ENCODE peak calls at places on chromosomes 2 and 18, in six cellular contexts. One of them, this sample, is unnamed.

GRCh38 chr18:79687806-79688205 is 8.2 kb downstream of the CTDP1 start:
- DNase-seq in uterus: no peak
- DNase-seq in astrocyte: peak
- DNase-seq in prostate gland: no peak
- DNase-seq in cardiac muscle cell: peak
- DNase-seq in H1: no peak
- DNase-seq in this sample: peak

GRCh38 chr2:200604571-200605255 is 18.9 kb downstream of the AOX1 start:
- DNase-seq in uterus: no peak
- DNase-seq in astrocyte: peak
- DNase-seq in prostate gland: no peak
- DNase-seq in cardiac muscle cell: peak
- DNase-seq in H1: no peak
- DNase-seq in this sample: peak

GRCh38 chr2:58734365-58734764 is 493.2 kb upstream of the FANCL start:
- DNase-seq in astrocyte: peak
- DNase-seq in H1: no peak
- DNase-seq in cardiac muscle cell: no peak
- DNase-seq in prostate gland: no peak
- DNase-seq in uterus: no peak
- DNase-seq in this sample: no peak

GRCh38 chr2:2238726-2239269 is 92.3 kb downstream of the MYT1L start:
- DNase-seq in cardiac muscle cell: no peak
- DNase-seq in astrocyte: no peak
- DNase-seq in uterus: no peak
- DNase-seq in prostate gland: no peak
- DNase-seq in H1: no peak
- DNase-seq in this sample: no peak

GRCh38 chr18:3538954-3539617 is 89.1 kb downstream of the TGIF1 start:
- DNase-seq in astrocyte: no peak
- DNase-seq in cardiac muscle cell: no peak
- DNase-seq in uterus: no peak
- DNase-seq in prostate gland: peak
- DNase-seq in H1: no peak
- DNase-seq in this sample: no peak

GRCh38 chr2:233938676-233939370 is 21.6 kb downstream of the TRPM8 start:
- DNase-seq in cardiac muscle cell: no peak
- DNase-seq in H1: no peak
- DNase-seq in astrocyte: no peak
- DNase-seq in uterus: no peak
- DNase-seq in prostate gland: no peak
- DNase-seq in this sample: no peak

GRCh38 chr18:905307-905947 is 756 bp downstream of the ADCYAP1 start:
- DNase-seq in uterus: no peak
- DNase-seq in prostate gland: no peak
- DNase-seq in H1: peak
- DNase-seq in cardiac muscle cell: no peak
- DNase-seq in astrocyte: no peak
- DNase-seq in this sample: no peak

GRCh38 chr2:173030541-173031485 is 44.8 kb upstream of the MAP3K20 start:
- DNase-seq in prostate gland: no peak
- DNase-seq in uterus: no peak
- DNase-seq in cardiac muscle cell: no peak
- DNase-seq in astrocyte: no peak
- DNase-seq in H1: no peak
- DNase-seq in this sample: no peak

GRCh38 chr2:88329815-88330603 is 122.5 kb downstream of the FOXI3 start:
- DNase-seq in H1: peak
- DNase-seq in cardiac muscle cell: peak
- DNase-seq in uterus: no peak
- DNase-seq in astrocyte: peak
- DNase-seq in prostate gland: no peak
- DNase-seq in this sample: no peak

GRCh38 chr18:56691530-56691929 is 40.4 kb downstream of the WDR7 start:
- DNase-seq in prostate gland: no peak
- DNase-seq in uterus: no peak
- DNase-seq in cardiac muscle cell: no peak
- DNase-seq in H1: no peak
- DNase-seq in astrocyte: no peak
- DNase-seq in this sample: no peak

GRCh38 chr2:238427435-238428162 is 872 bp downstream of the ASB1 start:
- DNase-seq in astrocyte: no peak
- DNase-seq in H1: no peak
- DNase-seq in prostate gland: no peak
- DNase-seq in cardiac muscle cell: no peak
- DNase-seq in uterus: no peak
- DNase-seq in this sample: peak

GRCh38 chr2:207474871-207475485 is 54.8 kb upstream of the CREB1 start:
- DNase-seq in uterus: no peak
- DNase-seq in prostate gland: peak
- DNase-seq in astrocyte: peak
- DNase-seq in H1: no peak
- DNase-seq in cardiac muscle cell: peak
- DNase-seq in this sample: peak

GRCh38 chr2:228136027-228136426 is 45.5 kb downstream of the SPHKAP start:
- DNase-seq in astrocyte: no peak
- DNase-seq in prostate gland: no peak
- DNase-seq in H1: no peak
- DNase-seq in cardiac muscle cell: no peak
- DNase-seq in uterus: no peak
- DNase-seq in this sample: no peak

GRCh38 chr18:71899183-71899582 is 645.0 kb downstream of the CBLN2 start:
- DNase-seq in cardiac muscle cell: no peak
- DNase-seq in astrocyte: no peak
- DNase-seq in prostate gland: no peak
- DNase-seq in H1: no peak
- DNase-seq in uterus: no peak
- DNase-seq in this sample: no peak

GRCh38 chr2:58601017-58601416 is 359.9 kb upstream of the FANCL start:
- DNase-seq in H1: no peak
- DNase-seq in astrocyte: peak
- DNase-seq in uterus: no peak
- DNase-seq in cardiac muscle cell: no peak
- DNase-seq in prostate gland: no peak
- DNase-seq in this sample: no peak

GRCh38 chr2:29632018-29632417 is 289.4 kb downstream of the ALK start:
- DNase-seq in prostate gland: no peak
- DNase-seq in uterus: no peak
- DNase-seq in H1: no peak
- DNase-seq in cardiac muscle cell: no peak
- DNase-seq in astrocyte: peak
- DNase-seq in this sample: no peak

GRCh38 chr2:220891405-220891804 is 680.7 kb downstream of the EPHA4 start:
- DNase-seq in H1: no peak
- DNase-seq in uterus: no peak
- DNase-seq in prostate gland: no peak
- DNase-seq in cardiac muscle cell: peak
- DNase-seq in astrocyte: peak
- DNase-seq in this sample: peak

GRCh38 chr2:142179686-142180085 is 48.9 kb upstream of the LRP1B start:
- DNase-seq in cardiac muscle cell: no peak
- DNase-seq in H1: no peak
- DNase-seq in uterus: no peak
- DNase-seq in astrocyte: no peak
- DNase-seq in prostate gland: no peak
- DNase-seq in this sample: no peak

GRCh38 chr2:231425291-231425810 is 29.8 kb downstream of the B3GNT7 start:
- DNase-seq in prostate gland: no peak
- DNase-seq in cardiac muscle cell: no peak
- DNase-seq in astrocyte: no peak
- DNase-seq in uterus: no peak
- DNase-seq in H1: no peak
- DNase-seq in this sample: no peak

GRCh38 chr2:231427116-231427515 is 31.6 kb downstream of the B3GNT7 start:
- DNase-seq in uterus: no peak
- DNase-seq in astrocyte: no peak
- DNase-seq in H1: no peak
- DNase-seq in cardiac muscle cell: no peak
- DNase-seq in prostate gland: no peak
- DNase-seq in this sample: no peak

GRCh38 chr2:231429152-231429551 is 33.6 kb downstream of the B3GNT7 start:
- DNase-seq in uterus: no peak
- DNase-seq in H1: no peak
- DNase-seq in astrocyte: no peak
- DNase-seq in cardiac muscle cell: no peak
- DNase-seq in prostate gland: no peak
- DNase-seq in this sample: no peak

GRCh38 chr2:231423176-231423575 is 27.7 kb downstream of the B3GNT7 start:
- DNase-seq in astrocyte: no peak
- DNase-seq in prostate gland: no peak
- DNase-seq in H1: no peak
- DNase-seq in cardiac muscle cell: no peak
- DNase-seq in uterus: no peak
- DNase-seq in this sample: no peak

DNA sequence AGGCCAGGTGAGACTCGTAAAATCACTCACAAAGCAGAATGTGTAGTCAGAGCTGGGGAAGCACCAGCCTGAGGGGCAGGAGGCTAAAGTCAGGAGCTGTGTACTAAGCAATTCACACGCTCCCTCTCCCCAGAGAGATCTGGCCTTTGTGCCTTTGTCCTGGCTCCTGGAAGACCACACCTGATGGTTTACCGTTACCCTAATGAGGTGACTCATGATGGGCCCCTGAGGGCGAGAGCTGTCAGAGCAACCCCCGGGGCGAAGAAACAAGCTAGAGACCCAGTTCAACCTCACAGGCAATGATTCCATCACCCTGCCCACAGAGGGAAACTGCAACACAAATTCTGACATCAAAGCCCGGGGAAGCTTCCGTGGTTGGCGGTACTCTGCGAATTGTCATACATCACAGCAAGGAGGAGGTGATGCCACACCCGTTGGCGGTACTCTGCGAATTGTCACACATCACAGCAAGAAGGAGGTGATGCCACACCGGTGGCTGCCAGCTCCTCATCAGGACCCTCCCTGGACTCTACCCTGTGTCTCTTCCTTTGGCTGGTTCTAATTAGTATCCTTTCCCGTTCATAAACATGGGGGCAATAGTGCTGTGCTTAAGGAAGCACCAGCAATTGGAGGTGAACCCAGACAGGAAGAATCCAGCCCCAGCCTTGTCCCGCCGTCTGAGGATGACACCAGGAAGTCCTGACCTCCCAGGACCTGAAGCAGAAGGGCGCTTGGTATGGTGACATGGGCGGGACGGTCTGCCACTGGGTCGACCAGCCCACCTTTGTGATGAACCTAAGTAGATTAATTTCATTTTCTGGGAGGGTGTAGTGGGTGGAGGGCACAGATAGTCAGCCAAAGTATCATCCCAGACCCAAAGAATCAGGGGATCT is 30.5 kb downstream of the B3GNT7 start:
- DNase-seq in cardiac muscle cell: no peak
- DNase-seq in uterus: no peak
- DNase-seq in H1: no peak
- DNase-seq in prostate gland: no peak
- DNase-seq in astrocyte: no peak
- DNase-seq in this sample: no peak
- TF ChIP-seq CTCF in cardiac muscle cell: no peak
- TF ChIP-seq CTCF in uterus: no peak
- TF ChIP-seq CTCF in H1: no peak
- TF ChIP-seq CTCF in prostate gland: no peak
- TF ChIP-seq CTCF in astrocyte: no peak
- TF ChIP-seq CTCF in this sample: no peak

DNA sequence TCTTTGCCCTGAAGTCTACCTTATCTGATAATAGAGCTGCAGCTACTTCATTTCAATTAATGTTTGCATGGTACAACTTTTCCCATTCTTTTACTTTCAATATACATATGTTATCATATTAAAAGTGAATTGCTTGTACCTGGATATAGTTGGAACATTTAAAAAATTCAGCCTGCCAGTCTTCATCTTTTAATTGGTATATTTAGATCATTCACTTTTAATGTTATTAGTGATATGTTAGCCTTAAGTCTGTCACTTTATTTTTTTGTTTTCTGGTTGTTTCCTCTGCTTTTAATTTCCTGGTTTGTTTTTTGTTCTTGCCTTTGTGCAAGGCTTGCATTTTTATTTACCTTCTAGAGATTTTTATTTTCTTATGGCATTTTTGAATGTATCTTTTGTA is 158.2 kb downstream of the GALNT1 start:
- DNase-seq in cardiac muscle cell: no peak
- DNase-seq in astrocyte: no peak
- DNase-seq in H1: no peak
- DNase-seq in uterus: no peak
- DNase-seq in prostate gland: no peak
- DNase-seq in this sample: no peak
- H3K4me3 ChIP-seq in cardiac muscle cell: no peak
- H3K4me3 ChIP-seq in astrocyte: no peak
- H3K4me3 ChIP-seq in H1: no peak
- H3K4me3 ChIP-seq in uterus: no peak
- H3K4me3 ChIP-seq in prostate gland: no peak
- H3K4me3 ChIP-seq in this sample: no peak

GRCh38 chr2:175662335-175662734 is 339.7 kb downstream of the LNPK start:
- DNase-seq in cardiac muscle cell: no peak
- DNase-seq in astrocyte: no peak
- DNase-seq in H1: no peak
- DNase-seq in uterus: no peak
- DNase-seq in prostate gland: no peak
- DNase-seq in this sample: no peak
- TF ChIP-seq CTCF in cardiac muscle cell: no peak
- TF ChIP-seq CTCF in astrocyte: no peak
- TF ChIP-seq CTCF in H1: no peak
- TF ChIP-seq CTCF in uterus: no peak
- TF ChIP-seq CTCF in prostate gland: no peak
- TF ChIP-seq CTCF in this sample: no peak

GRCh38 chr2:43225093-43225787 is 1.2 kb downstream of the ZFP36L2 start:
- DNase-seq in astrocyte: peak
- DNase-seq in cardiac muscle cell: peak
- DNase-seq in H1: no peak
- DNase-seq in uterus: peak
- DNase-seq in prostate gland: peak
- DNase-seq in this sample: peak

GRCh38 chr2:43222472-43223146 is 3.8 kb downstream of the ZFP36L2 start:
- DNase-seq in cardiac muscle cell: peak
- DNase-seq in uterus: no peak
- DNase-seq in astrocyte: peak
- DNase-seq in H1: no peak
- DNase-seq in prostate gland: no peak
- DNase-seq in this sample: peak

GRCh38 chr2:43223412-43224040 is 2.9 kb downstream of the ZFP36L2 start:
- DNase-seq in prostate gland: no peak
- DNase-seq in astrocyte: peak
- DNase-seq in cardiac muscle cell: peak
- DNase-seq in H1: no peak
- DNase-seq in uterus: no peak
- DNase-seq in this sample: peak

GRCh38 chr2:43224571-43225092 is 1.8 kb downstream of the ZFP36L2 start:
- DNase-seq in H1: peak
- DNase-seq in prostate gland: no peak
- DNase-seq in uterus: no peak
- DNase-seq in astrocyte: peak
- DNase-seq in cardiac muscle cell: peak
- DNase-seq in this sample: peak

DNA sequence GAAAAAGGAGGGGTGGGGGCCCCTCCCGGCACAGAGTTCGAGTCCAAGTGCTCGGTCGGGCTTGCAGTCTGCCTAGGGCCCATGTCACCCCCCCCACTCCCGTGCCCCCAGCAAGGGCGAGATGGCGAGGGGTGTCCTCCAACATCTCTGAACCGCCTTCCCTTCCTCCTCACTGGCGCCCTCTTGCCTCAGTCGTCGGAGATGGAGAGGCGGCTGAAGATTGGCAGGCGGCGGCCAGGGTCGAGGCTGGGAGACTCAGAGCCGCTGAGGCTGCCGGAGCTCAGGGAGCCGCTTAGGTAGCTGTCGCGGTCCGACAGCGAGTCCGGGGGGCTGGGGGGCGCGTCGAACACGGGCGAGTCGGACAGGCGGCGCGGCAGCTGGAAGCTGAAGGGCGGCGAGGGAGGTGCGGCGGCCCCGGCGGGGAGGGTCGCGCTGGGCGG is 2.3 kb downstream of the ZFP36L2 start:
- DNase-seq in astrocyte: peak
- DNase-seq in H1: peak
- DNase-seq in uterus: peak
- DNase-seq in cardiac muscle cell: peak
- DNase-seq in prostate gland: peak
- DNase-seq in this sample: peak
- H3K4me3 ChIP-seq in astrocyte: peak
- H3K4me3 ChIP-seq in H1: peak
- H3K4me3 ChIP-seq in uterus: peak
- H3K4me3 ChIP-seq in cardiac muscle cell: peak
- H3K4me3 ChIP-seq in prostate gland: peak
- H3K4me3 ChIP-seq in this sample: peak